ENCODE peak calls at places on chromosome 16, in four cellular contexts. L is psoas muscle, D is Peyer's patch, F is thoracic aorta. S is an unnamed sample.

GRCh38 chr16:67156146-67156844 is 3.4 kb downstream of the TRADD start:
- DNase-seq in L (no peak), D (no peak), F (no peak), S (peak)

GRCh38 chr16:5490499-5490898 is 392.9 kb upstream of the EEF2KMT start:
- DNase-seq in L (no peak), D (no peak), F (no peak), S (peak)

GRCh38 chr16:7910116-7910515 is 577.5 kb downstream of the RBFOX1 start:
- DNase-seq in L (no peak), D (no peak), F (no peak), S (no peak)

GRCh38 chr16:67666032-67666537 is 465 bp downstream of the ENKD1 start:
- DNase-seq in L (peak), D (no peak), F (no peak), S (peak)

GRCh38 chr16:79519448-79519847 is 81.1 kb downstream of the MAF start:
- DNase-seq in L (peak), D (no peak), F (no peak), S (peak)

GRCh38 chr16:63789603-63790002 is 1332.3 kb downstream of the CDH11 start:
- DNase-seq in L (no peak), D (no peak), F (no peak), S (no peak)

GRCh38 chr16:65057184-65057583 is 64.7 kb downstream of the CDH11 start:
- DNase-seq in L (no peak), D (no peak), F (no peak), S (no peak)

GRCh38 chr16:66894948-66895696 is 14.8 kb downstream of the PDP2 start:
- DNase-seq in L (peak), D (peak), F (no peak), S (peak)

GRCh38 chr16:55571191-55571897 is 4.9 kb downstream of the CAPNS2 start:
- DNase-seq in L (no peak), D (no peak), F (no peak), S (no peak)

GRCh38 chr16:86300746-86301480 is 209.4 kb upstream of the FOXF1 start:
- DNase-seq in L (no peak), D (no peak), F (no peak), S (peak)
- H3K27ac ChIP-seq in L (no peak), D (peak), F (no peak), S (no peak)

DNA sequence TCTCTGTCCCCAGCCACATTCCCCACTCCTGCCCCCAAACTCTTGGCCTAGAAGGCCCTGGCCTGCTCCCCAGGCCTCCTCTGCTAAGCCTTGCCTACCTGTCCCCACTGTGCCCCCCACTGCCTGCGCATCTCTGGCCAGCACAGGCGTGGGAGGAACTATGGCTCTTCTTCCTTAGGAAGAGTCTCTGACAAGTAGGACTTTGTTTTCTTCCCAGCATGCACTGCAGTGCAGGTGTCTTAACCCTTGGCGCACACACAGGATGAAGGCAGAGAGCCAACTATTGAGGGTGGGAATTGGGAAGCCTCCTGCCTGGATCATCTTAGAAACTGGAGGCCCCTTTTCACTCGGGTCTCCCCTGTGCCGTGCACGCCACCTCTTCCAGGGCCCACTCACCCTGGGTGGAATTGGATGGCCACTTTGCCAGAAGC is 3.6 kb downstream of the AMDHD2 start:
- DNase-seq in L (no peak), D (no peak), F (no peak), S (no peak)
- H3K27ac ChIP-seq in L (no peak), D (peak), F (no peak), S (no peak)

GRCh38 chr16:54487933-54488332 is 201.3 kb upstream of the IRX3 start:
- DNase-seq in L (peak), D (no peak), F (no peak), S (no peak)

GRCh38 chr16:54490089-54490488 is 203.5 kb upstream of the IRX3 start:
- DNase-seq in L (no peak), D (no peak), F (no peak), S (no peak)

GRCh38 chr16:54493076-54493475 is 206.5 kb upstream of the IRX3 start:
- DNase-seq in L (no peak), D (no peak), F (no peak), S (no peak)

GRCh38 chr16:54488729-54489128 is 202.1 kb upstream of the IRX3 start:
- DNase-seq in L (no peak), D (no peak), F (no peak), S (no peak)

DNA sequence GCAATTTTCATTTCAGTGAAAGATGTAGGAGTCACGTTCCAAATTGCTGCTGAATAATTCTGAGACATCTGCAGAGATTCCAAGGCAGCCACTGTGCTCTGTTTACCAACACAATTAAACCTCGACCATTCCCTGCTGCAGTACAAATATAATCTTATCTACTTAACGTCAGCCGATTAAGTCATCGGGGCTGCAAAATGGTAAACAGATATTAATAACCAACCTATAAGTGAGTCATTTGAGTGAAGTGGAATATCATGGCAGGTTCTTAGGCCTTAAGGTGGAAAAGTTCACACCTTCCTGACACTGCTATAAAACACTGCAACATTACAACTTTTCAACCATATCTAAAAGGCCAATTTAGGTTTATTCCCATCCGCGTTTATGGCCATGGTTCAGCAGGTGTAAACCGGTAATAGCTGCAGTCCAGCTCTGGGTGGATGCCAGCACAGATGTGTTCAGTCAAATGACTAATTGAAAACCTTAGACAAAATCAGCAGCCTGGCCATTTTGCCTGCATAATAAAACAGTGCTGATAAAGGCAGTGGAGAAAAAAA is 202.7 kb upstream of the IRX3 start:
- DNase-seq in L (no peak), D (no peak), F (no peak), S (no peak)
- H3K27ac ChIP-seq in L (peak), D (no peak), F (no peak), S (no peak)

DNA sequence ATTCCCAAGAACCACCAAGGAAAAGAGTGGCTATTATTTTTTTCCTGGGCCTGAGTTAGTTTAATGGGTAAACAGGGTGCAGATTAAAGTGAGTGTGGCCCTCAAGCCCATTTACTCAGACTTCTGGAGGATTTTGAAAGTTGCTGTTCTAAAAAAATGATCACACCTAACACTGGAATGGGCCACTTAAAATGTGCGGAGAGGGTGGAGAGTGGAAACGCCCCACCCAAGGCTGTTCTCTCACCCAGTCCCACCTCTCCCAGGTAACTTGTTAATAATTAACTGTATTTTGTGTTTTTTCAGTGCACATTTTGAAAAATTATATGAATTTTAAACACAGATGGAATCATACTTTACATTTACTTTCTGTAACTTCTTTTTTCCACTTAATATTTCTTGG is 5.4 kb downstream of the HIRIP3 start:
- DNase-seq in L (no peak), D (no peak), F (no peak), S (no peak)
- H3K27ac ChIP-seq in L (no peak), D (no peak), F (no peak), S (no peak)

DNA sequence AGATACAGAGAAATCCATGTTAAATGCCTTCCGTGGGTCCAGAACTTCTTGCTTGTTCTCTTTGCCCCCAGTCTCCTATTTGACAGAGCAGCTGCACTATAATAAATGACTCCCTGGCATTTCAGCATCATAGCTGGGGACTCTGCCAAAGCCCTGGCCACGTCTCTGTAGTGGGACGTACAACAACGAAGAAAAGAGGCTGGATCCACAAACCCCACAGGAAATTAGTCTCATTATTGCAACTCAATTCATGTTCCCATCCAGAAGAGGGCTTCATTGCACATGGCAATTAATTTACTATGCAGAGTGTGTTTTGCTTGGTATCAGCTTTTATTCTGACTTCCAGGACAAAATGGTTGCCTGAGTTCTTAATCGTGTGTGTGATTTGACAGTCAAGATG is 121.3 kb downstream of the CDH13 start:
- DNase-seq in L (peak), D (no peak), F (peak), S (peak)
- H3K27ac ChIP-seq in L (peak), D (no peak), F (no peak), S (no peak)

GRCh38 chr16:70396209-70396904 is 42.5 kb downstream of the ST3GAL2 start:
- DNase-seq in L (no peak), D (no peak), F (no peak), S (peak)
- H3K27ac ChIP-seq in L (no peak), D (peak), F (no peak), S (no peak)

S was measured in adrenal gland.